ENCODE peak calls at places on chromosomes 1 and 21, in six cellular contexts. H is endothelial cell of umbilical vein, X is HCT116, K is A549, Q is K562, O is H1. E is an unnamed sample.
A peak's percentile ranks its signal among the peaks of the same experiment; 100 is the strongest.

GRCh38 chr1:211756471-211757020 is 74.0 kb downstream of the LPGAT1 start:
- DNase-seq in H (no peak), X (no peak), K (no peak), Q (no peak), O (no peak), E (no peak)

GRCh38 chr21:42533306-42533962 is 19.8 kb downstream of the SLC37A1 start:
- DNase-seq in H (no peak), X (no peak), K (no peak), Q (no peak), O (no peak), E (no peak)

GRCh38 chr1:151820940-151821339 is 10.7 kb downstream of the RORC start:
- DNase-seq in H (no peak), X (no peak), K (no peak), Q (no peak), O (no peak), E (no peak)

GRCh38 chr1:49435291-49435690 is 588.5 kb downstream of the AGBL4 start:
- DNase-seq in H (no peak), X (no peak), K (no peak), Q (no peak), O (no peak), E (no peak)

GRCh38 chr1:38082678-38083317 is 36.2 kb upstream of the POU3F1 start:
- DNase-seq in H (no peak), X (no peak), K (no peak), Q (no peak), O (no peak), E (no peak)

GRCh38 chr21:45282283-45283018 is 5.2 kb downstream of the POFUT2 start:
- DNase-seq in H (no peak), X (no peak), K (no peak), Q (no peak), O (no peak), E (no peak)

GRCh38 chr1:26044971-26045711 is 777 bp downstream of the SLC30A2 start:
- DNase-seq in H (no peak), X (no peak), K (no peak), Q (peak; percentile 59), O (no peak), E (no peak)

GRCh38 chr1:66294692-66295384 is 239.1 kb upstream of the SGIP1 start:
- DNase-seq in H (peak; percentile 64), X (peak; percentile 85), K (peak; percentile 40), Q (no peak), O (no peak), E (no peak)

GRCh38 chr1:14549897-14550635 is 48.4 kb upstream of the KAZN start:
- DNase-seq in H (no peak), X (no peak), K (no peak), Q (no peak), O (no peak), E (no peak)

GRCh38 chr1:228837817-228838716 is 102.8 kb downstream of the RHOU start:
- DNase-seq in H (peak; percentile 96), X (peak; percentile 81), K (peak; percentile 88), Q (peak; percentile 61), O (no peak), E (peak; percentile 87)

GRCh38 chr1:98661544-98662353 is at the start of gene SNX7:
- DNase-seq in H (peak; percentile 83), X (peak; percentile 32), K (peak; percentile 59), Q (peak; percentile 2), O (peak; percentile 13), E (peak; percentile 19)

GRCh38 chr1:149916927-149917310 is 725 bp downstream of the SV2A start:
- DNase-seq in H (no peak), X (no peak), K (no peak), Q (no peak), O (no peak), E (no peak)

GRCh38 chr1:37717631-37718030 is 25.3 kb downstream of the CDCA8 start:
- DNase-seq in H (no peak), X (no peak), K (no peak), Q (no peak), O (no peak), E (no peak)

GRCh38 chr1:31746687-31747086 is 17.5 kb downstream of the ADGRB2 start:
- DNase-seq in H (no peak), X (no peak), K (no peak), Q (no peak), O (no peak), E (no peak)

DNA sequence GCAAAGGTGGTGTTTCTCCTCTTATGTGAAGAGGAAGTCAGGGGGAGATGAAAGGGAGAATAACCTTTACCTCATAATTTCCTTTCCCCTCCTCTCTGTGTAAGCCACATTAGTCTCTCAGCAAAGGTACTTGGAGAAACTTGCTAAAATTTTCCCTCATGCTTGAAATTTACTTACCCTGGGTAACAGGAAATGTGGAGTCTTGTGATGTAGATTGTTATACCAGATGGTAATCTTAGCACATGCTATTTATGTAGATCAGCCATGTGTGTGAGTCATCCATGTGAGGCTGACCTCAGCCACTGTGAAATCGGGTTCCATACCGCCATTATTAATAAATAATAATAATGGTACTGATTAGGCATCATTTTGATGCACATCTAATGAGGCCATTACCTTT is 128.4 kb downstream of the TGFB2 start:
- DNase-seq in H (peak; percentile 79), X (no peak), K (no peak), Q (no peak), O (no peak), E (peak; percentile 3)
- TF ChIP-seq MAX in H (peak; percentile 29), X (no peak), K (no peak), Q (no peak), O (no peak), E (peak; percentile 37)

GRCh38 chr1:46615088-46615487 is 1.5 kb downstream of the MOB3C start:
- DNase-seq in H (no peak), X (no peak), K (no peak), Q (no peak), O (no peak), E (no peak)

GRCh38 chr1:46613661-46614603 is 2.7 kb downstream of the MOB3C start:
- DNase-seq in H (peak; percentile 30), X (no peak), K (no peak), Q (peak; percentile 35), O (peak; percentile 65), E (peak; percentile 77)

GRCh38 chr1:46614604-46614984 is 2.0 kb downstream of the MOB3C start:
- DNase-seq in H (no peak), X (no peak), K (no peak), Q (no peak), O (no peak), E (no peak)

GRCh38 chr1:46611691-46612221 is 4.9 kb downstream of the MOB3C start:
- DNase-seq in H (no peak), X (no peak), K (no peak), Q (no peak), O (no peak), E (peak; percentile 44)

GRCh38 chr1:46612937-46613660 is 3.5 kb downstream of the MOB3C start:
- DNase-seq in H (no peak), X (no peak), K (no peak), Q (no peak), O (no peak), E (no peak)
- TF ChIP-seq POLR2A in H (no peak), X (no peak), K (no peak), Q (no peak), O (no peak), E (no peak)

DNA sequence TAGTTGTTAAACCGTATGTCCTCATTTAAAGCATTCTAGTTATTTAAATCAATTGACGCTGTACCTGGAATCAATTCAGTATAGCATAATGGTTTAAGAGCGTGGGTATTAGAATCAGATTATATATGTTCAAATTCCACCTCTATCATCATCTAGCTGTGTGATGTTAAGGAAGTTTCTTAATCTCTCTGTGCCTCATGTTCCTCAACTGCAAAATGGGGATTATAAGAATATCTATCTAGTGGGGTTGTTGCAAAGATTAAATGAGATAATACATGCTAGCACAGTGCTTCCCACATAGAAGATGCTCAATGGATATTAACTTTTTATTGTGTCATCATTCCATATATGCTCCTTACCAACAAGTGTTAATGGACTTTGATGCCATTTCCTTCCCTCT is 16.0 kb downstream of the MIXL1 start:
- DNase-seq in H (no peak), X (no peak), K (no peak), Q (no peak), O (no peak), E (no peak)
- TF ChIP-seq MAX in H (no peak), X (no peak), K (no peak), Q (no peak), O (no peak), E (no peak)

GRCh38 chr1:155261888-155262673 is at the start of gene SCAMP3:
- DNase-seq in H (peak; percentile 99), X (peak; percentile 97), K (peak; percentile 100), Q (peak; percentile 98), O (peak; percentile 95), E (peak; percentile 98)
- TF ChIP-seq POLR2A in H (peak; percentile 97), X (peak; percentile 40), K (peak; percentile 84), Q (peak; percentile 93), O (peak; percentile 94), E (peak; percentile 60)

GRCh38 chr1:93142161-93142560 is 38.1 kb downstream of the TMED5 start:
- DNase-seq in H (no peak), X (no peak), K (no peak), Q (no peak), O (no peak), E (no peak)

GRCh38 chr1:93143729-93144229 is 36.4 kb downstream of the TMED5 start:
- DNase-seq in H (no peak), X (no peak), K (no peak), Q (no peak), O (no peak), E (no peak)

GRCh38 chr1:93148001-93148400 is 32.2 kb downstream of the TMED5 start:
- DNase-seq in H (no peak), X (no peak), K (no peak), Q (no peak), O (no peak), E (no peak)

GRCh38 chr1:93140106-93140505 is 40.1 kb downstream of the TMED5 start:
- DNase-seq in H (no peak), X (no peak), K (no peak), Q (no peak), O (no peak), E (no peak)

GRCh38 chr1:93143136-93143535 is 37.1 kb downstream of the TMED5 start:
- DNase-seq in H (no peak), X (no peak), K (no peak), Q (no peak), O (no peak), E (peak; percentile 14)
- TF ChIP-seq MAX in H (no peak), X (no peak), K (no peak), Q (no peak), O (no peak), E (no peak)

GRCh38 chr1:85582687-85583354 is 2.3 kb downstream of the CCN1 start:
- DNase-seq in H (peak; percentile 56), X (no peak), K (no peak), Q (no peak), O (no peak), E (no peak)

GRCh38 chr1:85580046-85580411 is 532 bp upstream of the CCN1 start:
- DNase-seq in H (no peak), X (no peak), K (peak; percentile 34), Q (no peak), O (no peak), E (no peak)

GRCh38 chr1:85581802-85582686 is 1.5 kb downstream of the CCN1 start:
- DNase-seq in H (peak; percentile 54), X (no peak), K (no peak), Q (no peak), O (no peak), E (no peak)

GRCh38 chr1:85579619-85580018 is 942 bp upstream of the CCN1 start:
- DNase-seq in H (peak; percentile 86), X (no peak), K (peak; percentile 23), Q (no peak), O (no peak), E (no peak)

GRCh38 chr1:85581138-85581801 is 709 bp downstream of the CCN1 start:
- DNase-seq in H (peak; percentile 45), X (no peak), K (peak; percentile 35), Q (peak; percentile 86), O (no peak), E (no peak)
- TF ChIP-seq POLR2A in H (no peak), X (no peak), K (no peak), Q (peak; percentile 64), O (no peak), E (no peak)

GRCh38 chr1:53892911-53893310 is 1.1 kb upstream of the DIO1 start:
- DNase-seq in H (no peak), X (no peak), K (no peak), Q (no peak), O (no peak), E (no peak)
- TF ChIP-seq MAX in H (no peak), X (no peak), K (no peak), Q (no peak), O (no peak), E (no peak)

E was measured in NB4.